ENCODE peak calls at places on chromosomes 6 and 20, in eight cellular contexts. H is fibroblast of lung, Z is K562, V is mammary epithelial cell, Y is pancreas, A is tibial nerve, S is heart right ventricle, U is psoas muscle. Q is an unnamed sample.
A peak's percentile ranks its signal among the peaks of the same experiment; 100 is the strongest.

GRCh38 chr6:104705095-104705707 is 154.5 kb downstream of the HACE1 start:
- DNase-seq in Z (no peak), Y (no peak), U (no peak), S (peak; percentile 15), H (peak; percentile 89), A (no peak), V (peak; percentile 86), Q (peak; percentile 22)

GRCh38 chr6:143405381-143406154 is 44.9 kb downstream of the ADAT2 start:
- DNase-seq in A (no peak), S (no peak), U (no peak), Z (no peak), Y (no peak), V (peak; percentile 64), H (peak; percentile 95), Q (no peak)

GRCh38 chr6:148528292-148528691 is 185.7 kb downstream of the SASH1 start:
- DNase-seq in H (peak; percentile 23), U (no peak), Z (no peak), A (no peak), V (no peak), Y (no peak), S (no peak), Q (no peak)

GRCh38 chr20:63151554-63152321 is 64.2 kb downstream of the YTHDF1 start:
- DNase-seq in Y (no peak), H (peak; percentile 3), V (no peak), A (no peak), Z (no peak), U (peak; percentile 54), S (peak; percentile 36), Q (no peak)

GRCh38 chr6:127879685-127880084 is 21.2 kb downstream of the THEMIS start:
- DNase-seq in Z (no peak), H (peak; percentile 49), V (no peak), A (no peak), U (peak; percentile 44), S (no peak), Y (no peak), Q (no peak)

GRCh38 chr6:157669747-157670216 is 153.3 kb upstream of the SNX9 start:
- DNase-seq in Z (no peak), S (peak; percentile 78), A (peak; percentile 78), H (peak; percentile 79), U (peak; percentile 93), V (peak; percentile 56), Y (peak; percentile 28), Q (peak; percentile 87)

GRCh38 chr6:132598473-132598872 is 8.9 kb upstream of the TAAR5 start:
- DNase-seq in U (no peak), Y (no peak), A (no peak), H (no peak), V (no peak), S (no peak), Z (peak; percentile 13), Q (no peak)

GRCh38 chr6:133895573-133896343 is 6.8 kb downstream of the TCF21 start:
- DNase-seq in V (no peak), A (no peak), Y (no peak), Z (no peak), H (peak; percentile 22), S (peak; percentile 43), U (peak; percentile 58), Q (peak; percentile 39)

GRCh38 chr20:1196634-1197033 is 6.6 kb upstream of the C20orf202 start:
- DNase-seq in V (no peak), S (no peak), Z (no peak), H (no peak), A (no peak), Y (no peak), U (no peak), Q (no peak)

GRCh38 chr6:14108571-14109410 is 8.8 kb upstream of the CD83 start:
- DNase-seq in S (peak; percentile 34), Z (peak; percentile 64), A (no peak), Y (peak; percentile 39), V (peak; percentile 32), U (peak; percentile 50), H (peak; percentile 12), Q (no peak)

GRCh38 chr6:152673233-152673632 is 24.5 kb upstream of the MYCT1 start:
- DNase-seq in U (no peak), S (no peak), Y (no peak), V (no peak), A (no peak), Z (no peak), H (no peak), Q (no peak)

GRCh38 chr6:80088637-80089036 is 17.8 kb upstream of the BCKDHB start:
- DNase-seq in S (no peak), A (no peak), V (no peak), Y (no peak), H (no peak), U (no peak), Z (no peak), Q (no peak)

GRCh38 chr6:109486068-109486467 is 3.0 kb upstream of the ZBTB24 start:
- DNase-seq in S (no peak), Y (no peak), U (no peak), Z (no peak), H (no peak), V (peak; percentile 48), A (no peak), Q (no peak)

GRCh38 chr6:31568537-31568961 is 3.5 kb upstream of the LTA start:
- DNase-seq in Z (no peak), S (no peak), H (no peak), U (no peak), A (no peak), Y (no peak), V (peak; percentile 39), Q (no peak)

GRCh38 chr6:15810618-15811017 is 147.8 kb upstream of the DTNBP1 start:
- DNase-seq in H (no peak), Y (no peak), S (no peak), A (no peak), V (no peak), U (no peak), Z (no peak), Q (no peak)

GRCh38 chr6:39951198-39951597 is 16.9 kb upstream of the MOCS1 start:
- DNase-seq in Y (no peak), S (no peak), U (no peak), V (no peak), A (no peak), Z (no peak), H (no peak), Q (no peak)

GRCh38 chr6:10541591-10541990 is 20.4 kb downstream of the GCNT2 start:
- DNase-seq in V (no peak), Y (no peak), Z (no peak), U (no peak), S (no peak), A (no peak), H (no peak), Q (no peak)

GRCh38 chr6:41073968-41074691 is 1.4 kb downstream of the NFYA start:
- DNase-seq in V (no peak), S (no peak), H (peak; percentile 47), Z (no peak), U (no peak), Y (no peak), A (no peak), Q (no peak)

GRCh38 chr6:31609519-31610406 is 5.3 kb upstream of the AIF1 start:
- DNase-seq in V (no peak), A (no peak), Z (no peak), S (no peak), H (no peak), U (no peak), Y (no peak), Q (no peak)

GRCh38 chr6:105278035-105278434 is 98.2 kb upstream of the POPDC3 start:
- DNase-seq in Y (no peak), S (no peak), H (no peak), Z (no peak), A (no peak), V (no peak), U (no peak), Q (no peak)

GRCh38 chr6:97306946-97307345 is 23.9 kb upstream of the MMS22L start:
- DNase-seq in U (no peak), V (no peak), A (no peak), S (no peak), Y (no peak), Z (no peak), H (no peak), Q (no peak)

DNA sequence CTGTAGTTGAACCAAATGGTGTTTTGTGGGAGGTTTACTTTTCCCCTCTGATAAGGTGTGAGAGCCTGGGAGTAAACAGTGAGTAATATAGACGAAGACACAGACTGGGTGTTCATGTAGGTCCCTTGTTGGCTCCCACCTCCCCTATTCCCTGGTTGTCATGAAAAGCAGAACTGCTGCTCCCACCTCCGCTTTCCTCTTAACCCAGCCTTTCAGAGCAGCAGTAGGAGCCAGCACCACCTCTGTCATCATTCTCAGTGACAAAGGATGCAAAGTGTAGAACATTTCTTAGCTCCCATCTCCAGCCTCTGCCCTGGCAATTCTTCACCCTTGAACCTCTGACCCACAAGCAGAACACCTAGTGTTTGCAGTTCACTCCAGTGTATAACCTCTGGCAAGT is 29.2 kb downstream of the NCOA7 start:
- DNase-seq in Y (no peak), U (no peak), Z (no peak), V (no peak), A (no peak), H (no peak), S (no peak), Q (no peak)
- H3K4me1 ChIP-seq in Y (peaks cover 54% of the 10 kb centered on the region), U (no peaks in the 10 kb centered on the region), Z (no peaks in the 10 kb centered on the region), V (peaks cover 6% of the 10 kb centered on the region), A (peaks cover 63% of the 10 kb centered on the region), H (peaks cover 3% of the 10 kb centered on the region), S (peaks cover 6% of the 10 kb centered on the region), Q (peaks cover 76% of the 10 kb centered on the region)

GRCh38 chr6:21597706-21598273 is 4.2 kb downstream of the SOX4 start:
- DNase-seq in U (no peak), Y (no peak), A (no peak), Z (no peak), V (peak; percentile 35), H (no peak), S (no peak), Q (no peak)
- H3K27ac ChIP-seq in U (no peak overlapping the region), Y (peak overlapping the region; percentile 95), A (no peak overlapping the region), Z (no peak overlapping the region), V (peak overlapping the region; percentile 64), H (peak overlapping the region; percentile 87), S (peak overlapping the region; percentile 90), Q (peak overlapping the region; percentile 93)

DNA sequence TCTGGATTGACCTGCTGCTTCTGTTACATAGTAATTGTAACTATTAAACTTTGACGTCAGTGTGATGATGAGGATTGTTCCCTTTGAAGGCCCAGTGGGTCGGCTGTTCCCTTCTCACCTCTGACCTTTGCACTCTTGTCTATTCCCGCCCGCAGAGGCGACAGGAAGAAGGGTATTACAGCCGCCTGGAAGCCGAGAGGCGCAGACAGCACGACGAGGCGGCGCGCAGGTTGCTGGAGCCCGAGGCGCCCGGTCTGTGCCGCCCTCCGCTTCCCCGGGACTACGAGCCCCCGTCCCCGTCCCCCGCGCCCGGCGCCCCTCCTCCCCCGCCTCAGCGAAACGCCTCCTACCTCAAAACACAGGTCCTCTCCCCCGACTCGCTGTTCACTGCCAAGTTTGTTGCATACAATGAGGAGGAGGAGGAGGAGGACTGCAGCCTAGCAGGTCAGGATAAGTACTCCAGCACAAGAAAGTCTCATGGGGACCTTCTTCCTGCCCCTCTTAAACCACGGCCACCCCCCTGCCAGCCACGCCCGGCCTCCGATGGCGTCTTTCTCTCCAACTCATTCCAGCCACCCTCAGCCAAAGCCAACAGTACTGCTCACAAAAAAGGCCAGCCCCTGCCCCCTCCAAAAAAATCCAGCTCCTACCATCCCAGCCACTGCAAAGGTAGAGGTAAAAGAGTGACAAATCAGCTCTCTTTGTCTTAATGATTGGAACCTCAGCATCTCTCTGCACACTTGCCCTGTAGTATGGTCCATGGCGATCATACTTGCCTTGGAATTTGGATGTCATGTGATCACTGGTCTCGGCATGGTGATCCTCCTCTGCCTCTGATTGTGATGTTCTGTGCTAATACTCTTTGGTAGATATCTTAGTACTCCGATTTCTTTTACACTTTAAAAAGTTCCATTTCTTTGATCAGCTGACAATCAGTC is 31.6 kb upstream of the KIF25 start:
- DNase-seq in H (no peak), A (no peak), U (no peak), S (peak; percentile 36), Z (no peak), V (no peak), Y (no peak), Q (no peak)
- H3K4me1 ChIP-seq in H (no peaks in the 10 kb centered on the region), A (peaks cover 18% of the 10 kb centered on the region), U (no peaks in the 10 kb centered on the region), S (peaks cover 5% of the 10 kb centered on the region), Z (peaks cover 7% of the 10 kb centered on the region), V (no peaks in the 10 kb centered on the region), Y (peaks cover 23% of the 10 kb centered on the region), Q (peaks cover 63% of the 10 kb centered on the region)

GRCh38 chr20:31678389-31679356 is 41.0 kb downstream of the COX4I2 start:
- DNase-seq in A (no peak), V (peak; percentile 65), Z (no peak), H (peak; percentile 77), U (no peak), S (no peak), Y (no peak), Q (no peak)
- H3K27ac ChIP-seq in A (peak overlapping the region; percentile 99), V (peak overlapping the region; percentile 5), Z (peak overlapping the region; percentile 71), H (no peak overlapping the region), U (no peak overlapping the region), S (peak overlapping the region; percentile 35), Y (peak overlapping the region; percentile 28), Q (peak overlapping the region; percentile 95)